ENCODE peak calls at places on chromosomes 3 and 15, in four cellular contexts. G is GM10248; V is effector CD4-positive, alpha-beta T cell; M is Jurkat, Clone E6-1. Q is an unnamed sample.

GRCh38 chr15:40008061-40008460 is 30.9 kb downstream of the SRP14 start:
- DNase-seq in V (no peak), G (no peak), M (no peak), Q (no peak)

GRCh38 chr3:58175429-58176184 is 35.2 kb downstream of the DNASE1L3 start:
- DNase-seq in V (no peak), M (no peak), G (no peak), Q (peak; percentile 63)

GRCh38 chr3:25457642-25458419 is 29.8 kb downstream of the RARB start:
- DNase-seq in V (no peak), M (no peak), G (no peak), Q (no peak)

GRCh38 chr3:139109271-139109670 is 64.6 kb upstream of the PRR23C start:
- DNase-seq in V (no peak), M (no peak), G (no peak), Q (no peak)

GRCh38 chr3:105195260-105195659 is 171.4 kb upstream of the ALCAM start:
- DNase-seq in G (no peak), V (no peak), M (no peak), Q (no peak)

GRCh38 chr15:57387011-57387410 is 10.7 kb downstream of the CGNL1 start:
- DNase-seq in V (no peak), G (no peak), M (no peak), Q (no peak)

GRCh38 chr15:75677601-75678323 is 30.1 kb downstream of the SNX33 start:
- DNase-seq in V (no peak), M (no peak), G (no peak), Q (no peak)

GRCh38 chr3:123365450-123366143 is 83.3 kb downstream of the ADCY5 start:
- DNase-seq in M (no peak), V (no peak), G (no peak), Q (no peak)

GRCh38 chr3:160027541-160028195 is 39.0 kb downstream of the IL12A start:
- DNase-seq in V (no peak), G (peak; percentile 53), M (peak; percentile 16), Q (no peak)

GRCh38 chr3:64642327-64643151 is 45.3 kb downstream of the ADAMTS9 start:
- DNase-seq in M (no peak), V (no peak), G (no peak), Q (no peak)

GRCh38 chr15:58546635-58547627 is 115.1 kb downstream of the LIPC start:
- DNase-seq in M (no peak), G (no peak), V (no peak), Q (peak; percentile 60)

GRCh38 chr15:58348095-58348812 is 83.5 kb upstream of the LIPC start:
- DNase-seq in M (peak; percentile 33), V (no peak), G (no peak), Q (no peak)

GRCh38 chr3:173096140-173096539 is 44.9 kb downstream of the SPATA16 start:
- DNase-seq in G (no peak), V (no peak), M (no peak), Q (no peak)

GRCh38 chr3:42675909-42676308 is 9.4 kb upstream of the KLHL40 start:
- DNase-seq in M (no peak), V (no peak), G (no peak), Q (no peak)

GRCh38 chr3:66404246-66404645 is 96.6 kb downstream of the LRIG1 start:
- DNase-seq in V (no peak), M (no peak), G (no peak), Q (peak; percentile 49)

GRCh38 chr15:82139823-82140268 is 94.0 kb upstream of the MEX3B start:
- DNase-seq in V (no peak), G (no peak), M (peak; percentile 33), Q (no peak)

GRCh38 chr3:31634485-31634884 is 101.8 kb downstream of the STT3B start:
- DNase-seq in M (no peak), G (no peak), V (no peak), Q (no peak)

GRCh38 chr3:154101250-154101649 is 19.9 kb upstream of the ARHGEF26 start:
- DNase-seq in V (no peak), G (no peak), M (no peak), Q (no peak)

GRCh38 chr15:71237456-71238188 is 122.4 kb downstream of the THSD4 start:
- DNase-seq in M (no peak), G (no peak), V (no peak), Q (no peak)

GRCh38 chr3:42755681-42756578 is 17.1 kb downstream of the CCDC13 start:
- DNase-seq in M (peak; percentile 37), G (no peak), V (no peak), Q (no peak)

GRCh38 chr3:185175370-185175987 is 22.6 kb upstream of the C3orf70 start:
- DNase-seq in M (no peak), G (peak; percentile 55), V (no peak), Q (no peak)

GRCh38 chr15:57323806-57324589 is 52.3 kb upstream of the CGNL1 start:
- DNase-seq in V (no peak), M (peak; percentile 97), G (peak; percentile 49), Q (no peak)

GRCh38 chr3:3447671-3448070 is 268.2 kb upstream of the CRBN start:
- DNase-seq in V (no peak), G (no peak), M (no peak), Q (no peak)

GRCh38 chr3:146581877-146582508 is 23.2 kb downstream of the PLSCR5 start:
- DNase-seq in V (no peak), G (peak; percentile 3), M (no peak), Q (no peak)

GRCh38 chr3:100041328-100041749 is 73.0 kb downstream of the FILIP1L start:
- DNase-seq in V (no peak), M (no peak), G (no peak), Q (no peak)

GRCh38 chr3:136428167-136428566 is 178.0 kb downstream of the PCCB start:
- DNase-seq in G (no peak), V (no peak), M (no peak), Q (no peak)

GRCh38 chr3:13590841-13591515 is 42.1 kb downstream of the FBLN2 start:
- DNase-seq in M (no peak), G (no peak), V (no peak), Q (no peak)

GRCh38 chr3:63947594-63947993 is 35.4 kb upstream of the SCAANT1 start:
- DNase-seq in M (no peak), G (no peak), V (no peak), Q (no peak)

GRCh38 chr3:70990723-70991122 is 592.8 kb downstream of the FOXP1 start:
- DNase-seq in G (no peak), V (no peak), M (peak; percentile 12), Q (no peak)

GRCh38 chr3:143671641-143672040 is 176.6 kb downstream of the SLC9A9 start:
- DNase-seq in G (no peak), M (no peak), V (no peak), Q (no peak)

GRCh38 chr15:72179950-72180581 is 17.5 kb downstream of the GRAMD2A start:
- DNase-seq in G (no peak), V (no peak), M (no peak), Q (no peak)

GRCh38 chr15:38524156-38524555 is 40.5 kb downstream of the RASGRP1 start:
- DNase-seq in V (no peak), M (no peak), G (no peak), Q (no peak)

GRCh38 chr3:112759681-112760080 is 87.0 kb downstream of the CD200R1L start:
- DNase-seq in G (no peak), M (no peak), V (no peak), Q (no peak)

GRCh38 chr3:146655333-146655996 is 50.3 kb upstream of the PLSCR5 start:
- DNase-seq in G (no peak), V (no peak), M (no peak), Q (no peak)

GRCh38 chr3:53780171-53780570 is 66.0 kb downstream of the CHDH start:
- DNase-seq in G (no peak), V (no peak), M (no peak), Q (no peak)

GRCh38 chr3:139448104-139448503 is 28.2 kb downstream of the RBP2 start:
- DNase-seq in G (no peak), V (no peak), M (no peak), Q (no peak)

GRCh38 chr15:29734917-29735572 is 87.2 kb downstream of the TJP1 start:
- DNase-seq in G (no peak), V (no peak), M (no peak), Q (no peak)

GRCh38 chr15:65318870-65319356 is 14.4 kb downstream of the RNU5B-1 start:
- DNase-seq in M (peak; percentile 60), V (peak; percentile 63), G (peak; percentile 89), Q (peak; percentile 89)

GRCh38 chr15:75721462-75721922 is 8.8 kb upstream of the CSPG4 start:
- DNase-seq in G (no peak), V (no peak), M (no peak), Q (no peak)